ENCODE peak calls at places on chromosomes 11 and 22, in ten cellular contexts. One of them, this sample, is unnamed.

GRCh38 chr11:111531687-111532364 is 8.7 kb upstream of the LAYN start:
- DNase-seq in BE2C: no peak
- DNase-seq in BJ: no peak
- DNase-seq in IMR-90: peak
- DNase-seq in kidney: no peak
- DNase-seq in prostate gland: peak
- DNase-seq in Panc1: no peak
- DNase-seq in A549: peak
- DNase-seq in psoas muscle: no peak
- DNase-seq in neural progenitor cell: no peak
- DNase-seq in this sample: peak

GRCh38 chr22:49798486-49799151 is 29.1 kb downstream of the BRD1 start:
- DNase-seq in BE2C: no peak
- DNase-seq in BJ: no peak
- DNase-seq in IMR-90: no peak
- DNase-seq in kidney: no peak
- DNase-seq in prostate gland: no peak
- DNase-seq in Panc1: no peak
- DNase-seq in A549: no peak
- DNase-seq in psoas muscle: no peak
- DNase-seq in neural progenitor cell: no peak
- DNase-seq in this sample: no peak

GRCh38 chr11:120239713-120240640 is at the start of gene POU2F3:
- DNase-seq in BE2C: no peak
- DNase-seq in BJ: no peak
- DNase-seq in IMR-90: no peak
- DNase-seq in kidney: no peak
- DNase-seq in prostate gland: no peak
- DNase-seq in Panc1: no peak
- DNase-seq in A549: no peak
- DNase-seq in psoas muscle: no peak
- DNase-seq in neural progenitor cell: peak
- DNase-seq in this sample: no peak

GRCh38 chr11:20097319-20098221 is 62.7 kb downstream of the DBX1 start:
- DNase-seq in BE2C: no peak
- DNase-seq in BJ: peak
- DNase-seq in IMR-90: peak
- DNase-seq in kidney: no peak
- DNase-seq in prostate gland: no peak
- DNase-seq in Panc1: no peak
- DNase-seq in A549: no peak
- DNase-seq in psoas muscle: no peak
- DNase-seq in neural progenitor cell: no peak
- DNase-seq in this sample: peak

GRCh38 chr11:121236115-121237001 is 56.2 kb upstream of the SC5D start:
- DNase-seq in BE2C: no peak
- DNase-seq in BJ: no peak
- DNase-seq in IMR-90: no peak
- DNase-seq in kidney: no peak
- DNase-seq in prostate gland: no peak
- DNase-seq in Panc1: no peak
- DNase-seq in A549: no peak
- DNase-seq in psoas muscle: no peak
- DNase-seq in neural progenitor cell: peak
- DNase-seq in this sample: no peak

GRCh38 chr11:15757299-15757698 is 599.0 kb downstream of the SOX6 start:
- DNase-seq in BE2C: no peak
- DNase-seq in BJ: no peak
- DNase-seq in IMR-90: no peak
- DNase-seq in kidney: no peak
- DNase-seq in prostate gland: no peak
- DNase-seq in Panc1: no peak
- DNase-seq in A549: no peak
- DNase-seq in psoas muscle: no peak
- DNase-seq in neural progenitor cell: no peak
- DNase-seq in this sample: no peak

GRCh38 chr22:37498289-37498909 is 12.2 kb upstream of the MFNG start:
- DNase-seq in BE2C: peak
- DNase-seq in BJ: no peak
- DNase-seq in IMR-90: no peak
- DNase-seq in kidney: no peak
- DNase-seq in prostate gland: no peak
- DNase-seq in Panc1: no peak
- DNase-seq in A549: peak
- DNase-seq in psoas muscle: no peak
- DNase-seq in neural progenitor cell: peak
- DNase-seq in this sample: no peak

GRCh38 chr11:32931605-32932004 is 39.0 kb downstream of the QSER1 start:
- DNase-seq in BE2C: no peak
- DNase-seq in BJ: no peak
- DNase-seq in IMR-90: peak
- DNase-seq in kidney: no peak
- DNase-seq in prostate gland: no peak
- DNase-seq in Panc1: no peak
- DNase-seq in A549: no peak
- DNase-seq in psoas muscle: no peak
- DNase-seq in neural progenitor cell: no peak
- DNase-seq in this sample: no peak

GRCh38 chr11:20397281-20397680 is 9.8 kb downstream of the PRMT3 start:
- DNase-seq in BE2C: peak
- DNase-seq in BJ: no peak
- DNase-seq in IMR-90: peak
- DNase-seq in kidney: no peak
- DNase-seq in prostate gland: no peak
- DNase-seq in Panc1: no peak
- DNase-seq in A549: peak
- DNase-seq in psoas muscle: no peak
- DNase-seq in neural progenitor cell: peak
- DNase-seq in this sample: peak

GRCh38 chr11:1455763-1456060 is 30.9 kb downstream of the MOB2 start:
- DNase-seq in BE2C: no peak
- DNase-seq in BJ: no peak
- DNase-seq in IMR-90: no peak
- DNase-seq in kidney: no peak
- DNase-seq in prostate gland: no peak
- DNase-seq in Panc1: no peak
- DNase-seq in A549: no peak
- DNase-seq in psoas muscle: no peak
- DNase-seq in neural progenitor cell: no peak
- DNase-seq in this sample: no peak

DNA sequence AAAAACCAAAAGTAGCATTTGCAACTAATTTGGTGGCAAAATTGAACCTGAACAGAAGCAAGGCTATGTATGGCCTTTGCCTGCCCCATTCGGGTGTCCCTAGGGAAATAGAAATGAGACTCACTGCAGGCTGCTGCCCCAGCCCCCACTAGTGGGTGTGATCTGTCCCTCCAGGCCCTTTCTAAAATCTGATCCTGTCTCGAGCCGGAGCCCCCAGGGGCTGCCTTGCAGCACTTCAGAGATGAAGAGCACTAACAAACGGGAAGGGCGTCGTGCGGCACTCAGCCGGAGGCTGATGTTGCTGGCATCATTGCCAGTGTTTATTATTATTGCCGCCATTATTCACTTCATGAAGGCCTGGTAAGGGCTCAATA is 43.2 kb downstream of the CD82 start:
- DNase-seq in BE2C: no peak
- DNase-seq in BJ: no peak
- DNase-seq in IMR-90: no peak
- DNase-seq in kidney: no peak
- DNase-seq in prostate gland: no peak
- DNase-seq in Panc1: no peak
- DNase-seq in A549: no peak
- DNase-seq in psoas muscle: no peak
- DNase-seq in neural progenitor cell: no peak
- DNase-seq in this sample: no peak
- H3K4me3 ChIP-seq in BE2C: no peak
- H3K4me3 ChIP-seq in BJ: no peak
- H3K4me3 ChIP-seq in IMR-90: no peak
- H3K4me3 ChIP-seq in kidney: no peak
- H3K4me3 ChIP-seq in prostate gland: no peak
- H3K4me3 ChIP-seq in Panc1: no peak
- H3K4me3 ChIP-seq in A549: no peak
- H3K4me3 ChIP-seq in psoas muscle: no peak
- H3K4me3 ChIP-seq in neural progenitor cell: no peak
- H3K4me3 ChIP-seq in this sample: no peak

GRCh38 chr22:22834783-22835182 is 52.8 kb upstream of the IGLL5 start:
- DNase-seq in BE2C: no peak
- DNase-seq in BJ: no peak
- DNase-seq in IMR-90: no peak
- DNase-seq in kidney: no peak
- DNase-seq in prostate gland: no peak
- DNase-seq in Panc1: no peak
- DNase-seq in A549: no peak
- DNase-seq in psoas muscle: no peak
- DNase-seq in neural progenitor cell: no peak
- DNase-seq in this sample: no peak

GRCh38 chr22:22838148-22838786 is 49.3 kb upstream of the IGLL5 start:
- DNase-seq in BE2C: no peak
- DNase-seq in BJ: no peak
- DNase-seq in IMR-90: no peak
- DNase-seq in kidney: no peak
- DNase-seq in prostate gland: no peak
- DNase-seq in Panc1: no peak
- DNase-seq in A549: no peak
- DNase-seq in psoas muscle: no peak
- DNase-seq in neural progenitor cell: no peak
- DNase-seq in this sample: no peak

GRCh38 chr22:22835242-22835641 is 52.4 kb upstream of the IGLL5 start:
- DNase-seq in BE2C: no peak
- DNase-seq in BJ: no peak
- DNase-seq in IMR-90: no peak
- DNase-seq in kidney: no peak
- DNase-seq in prostate gland: no peak
- DNase-seq in Panc1: no peak
- DNase-seq in A549: no peak
- DNase-seq in psoas muscle: no peak
- DNase-seq in neural progenitor cell: no peak
- DNase-seq in this sample: no peak

GRCh38 chr22:22835892-22836291 is 51.7 kb upstream of the IGLL5 start:
- DNase-seq in BE2C: no peak
- DNase-seq in BJ: no peak
- DNase-seq in IMR-90: no peak
- DNase-seq in kidney: no peak
- DNase-seq in prostate gland: no peak
- DNase-seq in Panc1: no peak
- DNase-seq in A549: no peak
- DNase-seq in psoas muscle: no peak
- DNase-seq in neural progenitor cell: no peak
- DNase-seq in this sample: no peak

GRCh38 chr22:22836635-22837034 is 51.0 kb upstream of the IGLL5 start:
- DNase-seq in BE2C: no peak
- DNase-seq in BJ: no peak
- DNase-seq in IMR-90: no peak
- DNase-seq in kidney: no peak
- DNase-seq in prostate gland: no peak
- DNase-seq in Panc1: no peak
- DNase-seq in A549: no peak
- DNase-seq in psoas muscle: no peak
- DNase-seq in neural progenitor cell: no peak
- DNase-seq in this sample: no peak
- TF ChIP-seq CTCF in BE2C: no peak
- TF ChIP-seq CTCF in BJ: no peak
- TF ChIP-seq CTCF in IMR-90: no peak
- TF ChIP-seq CTCF in kidney: no peak
- TF ChIP-seq CTCF in prostate gland: no peak
- TF ChIP-seq CTCF in Panc1: no peak
- TF ChIP-seq CTCF in A549: no peak
- TF ChIP-seq CTCF in psoas muscle: no peak
- TF ChIP-seq CTCF in neural progenitor cell: no peak
- TF ChIP-seq CTCF in this sample: no peak

GRCh38 chr22:25122136-25122764 is 77.4 kb upstream of the CRYBB3 start:
- DNase-seq in BE2C: no peak
- DNase-seq in BJ: no peak
- DNase-seq in IMR-90: no peak
- DNase-seq in kidney: no peak
- DNase-seq in prostate gland: no peak
- DNase-seq in Panc1: no peak
- DNase-seq in A549: no peak
- DNase-seq in psoas muscle: no peak
- DNase-seq in neural progenitor cell: no peak
- DNase-seq in this sample: no peak
- H3K4me3 ChIP-seq in BE2C: no peak
- H3K4me3 ChIP-seq in BJ: no peak
- H3K4me3 ChIP-seq in IMR-90: no peak
- H3K4me3 ChIP-seq in kidney: no peak
- H3K4me3 ChIP-seq in prostate gland: no peak
- H3K4me3 ChIP-seq in Panc1: no peak
- H3K4me3 ChIP-seq in A549: no peak
- H3K4me3 ChIP-seq in psoas muscle: no peak
- H3K4me3 ChIP-seq in neural progenitor cell: no peak
- H3K4me3 ChIP-seq in this sample: no peak

GRCh38 chr11:66465371-66466224 is 1.1 kb upstream of the PELI3 start:
- DNase-seq in BE2C: no peak
- DNase-seq in BJ: no peak
- DNase-seq in IMR-90: no peak
- DNase-seq in kidney: peak
- DNase-seq in prostate gland: no peak
- DNase-seq in Panc1: no peak
- DNase-seq in A549: no peak
- DNase-seq in psoas muscle: no peak
- DNase-seq in neural progenitor cell: no peak
- DNase-seq in this sample: no peak

GRCh38 chr11:66468691-66469090 is 2.0 kb downstream of the PELI3 start:
- DNase-seq in BE2C: no peak
- DNase-seq in BJ: no peak
- DNase-seq in IMR-90: no peak
- DNase-seq in kidney: no peak
- DNase-seq in prostate gland: no peak
- DNase-seq in Panc1: no peak
- DNase-seq in A549: no peak
- DNase-seq in psoas muscle: no peak
- DNase-seq in neural progenitor cell: no peak
- DNase-seq in this sample: no peak

GRCh38 chr11:66466225-66467033 is at the start of gene PELI3:
- DNase-seq in BE2C: peak
- DNase-seq in BJ: peak
- DNase-seq in IMR-90: peak
- DNase-seq in kidney: peak
- DNase-seq in prostate gland: peak
- DNase-seq in Panc1: no peak
- DNase-seq in A549: peak
- DNase-seq in psoas muscle: peak
- DNase-seq in neural progenitor cell: peak
- DNase-seq in this sample: peak

GRCh38 chr11:66467756-66468155 is 1.1 kb downstream of the PELI3 start:
- DNase-seq in BE2C: no peak
- DNase-seq in BJ: no peak
- DNase-seq in IMR-90: no peak
- DNase-seq in kidney: peak
- DNase-seq in prostate gland: no peak
- DNase-seq in Panc1: no peak
- DNase-seq in A549: no peak
- DNase-seq in psoas muscle: no peak
- DNase-seq in neural progenitor cell: peak
- DNase-seq in this sample: no peak

GRCh38 chr11:66467034-66467659 is 442 bp downstream of the PELI3 start:
- DNase-seq in BE2C: no peak
- DNase-seq in BJ: no peak
- DNase-seq in IMR-90: peak
- DNase-seq in kidney: peak
- DNase-seq in prostate gland: no peak
- DNase-seq in Panc1: no peak
- DNase-seq in A549: peak
- DNase-seq in psoas muscle: peak
- DNase-seq in neural progenitor cell: peak
- DNase-seq in this sample: no peak
- TF ChIP-seq CTCF in BE2C: no peak
- TF ChIP-seq CTCF in BJ: peak
- TF ChIP-seq CTCF in IMR-90: peak
- TF ChIP-seq CTCF in kidney: peak
- TF ChIP-seq CTCF in prostate gland: no peak
- TF ChIP-seq CTCF in Panc1: no peak
- TF ChIP-seq CTCF in A549: peak
- TF ChIP-seq CTCF in psoas muscle: peak
- TF ChIP-seq CTCF in neural progenitor cell: peak
- TF ChIP-seq CTCF in this sample: no peak